ENCODE peak calls at places on chromosomes 11 and 22, in four cellular contexts. One of them, this sample, is unnamed.

GRCh38 chr22:42685941-42686666 is 34.6 kb downstream of the A4GALT start:
- DNase-seq in left ventricle myocardium inferior: peak
- DNase-seq in A549: no peak
- DNase-seq in RWPE2: no peak
- DNase-seq in this sample: peak

GRCh38 chr22:25745341-25746011 is 3.5 kb downstream of the MYO18B start:
- DNase-seq in left ventricle myocardium inferior: no peak
- DNase-seq in RWPE2: no peak
- DNase-seq in A549: peak
- DNase-seq in this sample: no peak

GRCh38 chr11:77819921-77820564 is 479 bp downstream of the RSF1 start:
- DNase-seq in RWPE2: peak
- DNase-seq in A549: peak
- DNase-seq in left ventricle myocardium inferior: peak
- DNase-seq in this sample: peak

GRCh38 chr11:92383430-92383829 is 158.8 kb downstream of the FAT3 start:
- DNase-seq in A549: peak
- DNase-seq in left ventricle myocardium inferior: no peak
- DNase-seq in RWPE2: no peak
- DNase-seq in this sample: no peak

GRCh38 chr11:30758946-30759501 is 172.9 kb upstream of the MPPED2 start:
- DNase-seq in left ventricle myocardium inferior: no peak
- DNase-seq in RWPE2: no peak
- DNase-seq in A549: no peak
- DNase-seq in this sample: no peak

GRCh38 chr11:108241370-108242037 is 18.6 kb downstream of the ATM start:
- DNase-seq in RWPE2: no peak
- DNase-seq in left ventricle myocardium inferior: no peak
- DNase-seq in A549: no peak
- DNase-seq in this sample: no peak

GRCh38 chr11:8267280-8267679 is 3.6 kb upstream of the LMO1 start:
- DNase-seq in RWPE2: peak
- DNase-seq in A549: no peak
- DNase-seq in left ventricle myocardium inferior: no peak
- DNase-seq in this sample: no peak

GRCh38 chr11:101428918-101429317 is 154.9 kb downstream of the TRPC6 start:
- DNase-seq in left ventricle myocardium inferior: no peak
- DNase-seq in A549: peak
- DNase-seq in RWPE2: no peak
- DNase-seq in this sample: no peak

GRCh38 chr11:17700991-17701390 is 18.4 kb upstream of the MYOD1 start:
- DNase-seq in RWPE2: no peak
- DNase-seq in A549: no peak
- DNase-seq in left ventricle myocardium inferior: no peak
- DNase-seq in this sample: no peak

GRCh38 chr11:44043157-44043556 is 4.6 kb upstream of the ACCSL start:
- DNase-seq in left ventricle myocardium inferior: no peak
- DNase-seq in RWPE2: no peak
- DNase-seq in A549: no peak
- DNase-seq in this sample: no peak

GRCh38 chr11:120455487-120455886 is 56.1 kb upstream of the GRIK4 start:
- DNase-seq in left ventricle myocardium inferior: no peak
- DNase-seq in RWPE2: no peak
- DNase-seq in A549: no peak
- DNase-seq in this sample: no peak

DNA sequence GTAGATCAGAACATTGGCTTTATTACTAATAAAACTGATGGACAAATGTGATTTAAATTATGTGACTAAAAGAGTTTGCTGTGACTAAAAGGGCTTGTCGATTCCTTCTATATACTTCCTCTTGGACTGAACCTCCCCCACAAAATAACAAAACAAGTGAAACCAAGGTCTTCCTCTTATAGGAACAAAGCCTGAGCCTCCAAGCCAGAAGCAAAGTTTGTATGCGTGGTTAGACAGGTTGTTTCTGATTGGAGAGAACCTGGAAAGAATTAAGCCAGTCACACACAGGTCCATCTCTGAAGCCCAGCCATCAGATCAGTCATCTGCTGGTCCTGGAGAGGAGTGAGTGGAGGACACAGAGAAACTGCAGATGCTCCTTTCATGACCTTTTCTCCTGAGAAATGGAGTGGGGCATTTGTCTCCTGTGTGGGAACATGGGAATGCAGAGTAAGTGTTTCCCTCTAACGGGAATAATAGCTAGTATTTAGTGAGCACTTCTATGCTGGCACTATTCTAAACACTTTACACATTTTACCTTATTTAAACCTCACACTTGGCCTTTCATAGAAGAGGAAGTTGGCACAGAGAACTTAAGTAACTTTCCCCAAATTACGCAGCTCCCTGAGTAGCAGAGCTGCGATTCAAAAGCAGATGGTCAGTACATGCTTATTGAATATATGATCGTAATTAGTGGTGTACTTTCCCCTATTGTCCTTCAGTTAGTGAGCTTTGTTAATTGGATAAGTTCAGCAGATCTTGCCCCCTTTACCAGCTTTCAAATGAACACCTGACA is 77.1 kb downstream of the UVRAG start:
- DNase-seq in RWPE2: no peak
- DNase-seq in A549: no peak
- DNase-seq in left ventricle myocardium inferior: no peak
- DNase-seq in this sample: no peak
- H3K4me3 ChIP-seq in RWPE2: no peak
- H3K4me3 ChIP-seq in A549: no peak
- H3K4me3 ChIP-seq in left ventricle myocardium inferior: no peak
- H3K4me3 ChIP-seq in this sample: no peak

GRCh38 chr22:39080993-39081513 is 4.0 kb downstream of the APOBEC3G start:
- DNase-seq in RWPE2: no peak
- DNase-seq in A549: no peak
- DNase-seq in left ventricle myocardium inferior: no peak
- DNase-seq in this sample: no peak

GRCh38 chr22:39077513-39077840 is 402 bp downstream of the APOBEC3G start:
- DNase-seq in A549: no peak
- DNase-seq in left ventricle myocardium inferior: no peak
- DNase-seq in RWPE2: no peak
- DNase-seq in this sample: no peak

GRCh38 chr22:39081557-39081956 is 4.5 kb downstream of the APOBEC3G start:
- DNase-seq in left ventricle myocardium inferior: no peak
- DNase-seq in A549: no peak
- DNase-seq in RWPE2: no peak
- DNase-seq in this sample: no peak

GRCh38 chr22:39078329-39078728 is 1.3 kb downstream of the APOBEC3G start:
- DNase-seq in left ventricle myocardium inferior: no peak
- DNase-seq in RWPE2: no peak
- DNase-seq in A549: no peak
- DNase-seq in this sample: no peak

GRCh38 chr22:39080052-39080762 is 3.1 kb downstream of the APOBEC3G start:
- DNase-seq in A549: no peak
- DNase-seq in left ventricle myocardium inferior: no peak
- DNase-seq in RWPE2: no peak
- DNase-seq in this sample: no peak
- H3K4me3 ChIP-seq in A549: no peak
- H3K4me3 ChIP-seq in left ventricle myocardium inferior: no peak
- H3K4me3 ChIP-seq in RWPE2: no peak
- H3K4me3 ChIP-seq in this sample: no peak

GRCh38 chr11:61919113-61919840 is 1.9 kb upstream of the RAB3IL1 start:
- DNase-seq in RWPE2: no peak
- DNase-seq in left ventricle myocardium inferior: no peak
- DNase-seq in A549: no peak
- DNase-seq in this sample: no peak

GRCh38 chr11:61918251-61919112 is 1.1 kb upstream of the RAB3IL1 start:
- DNase-seq in RWPE2: no peak
- DNase-seq in left ventricle myocardium inferior: peak
- DNase-seq in A549: no peak
- DNase-seq in this sample: no peak

GRCh38 chr11:61917043-61917356 is 366 bp downstream of the RAB3IL1 start:
- DNase-seq in left ventricle myocardium inferior: no peak
- DNase-seq in RWPE2: peak
- DNase-seq in A549: no peak
- DNase-seq in this sample: peak

GRCh38 chr11:61919841-61920631 is 2.7 kb upstream of the RAB3IL1 start:
- DNase-seq in A549: peak
- DNase-seq in left ventricle myocardium inferior: peak
- DNase-seq in RWPE2: peak
- DNase-seq in this sample: no peak

GRCh38 chr11:61917357-61918109 is at the start of gene RAB3IL1:
- DNase-seq in A549: peak
- DNase-seq in left ventricle myocardium inferior: peak
- DNase-seq in RWPE2: no peak
- DNase-seq in this sample: peak
- H3K4me3 ChIP-seq in A549: peak
- H3K4me3 ChIP-seq in left ventricle myocardium inferior: peak
- H3K4me3 ChIP-seq in RWPE2: peak
- H3K4me3 ChIP-seq in this sample: peak

DNA sequence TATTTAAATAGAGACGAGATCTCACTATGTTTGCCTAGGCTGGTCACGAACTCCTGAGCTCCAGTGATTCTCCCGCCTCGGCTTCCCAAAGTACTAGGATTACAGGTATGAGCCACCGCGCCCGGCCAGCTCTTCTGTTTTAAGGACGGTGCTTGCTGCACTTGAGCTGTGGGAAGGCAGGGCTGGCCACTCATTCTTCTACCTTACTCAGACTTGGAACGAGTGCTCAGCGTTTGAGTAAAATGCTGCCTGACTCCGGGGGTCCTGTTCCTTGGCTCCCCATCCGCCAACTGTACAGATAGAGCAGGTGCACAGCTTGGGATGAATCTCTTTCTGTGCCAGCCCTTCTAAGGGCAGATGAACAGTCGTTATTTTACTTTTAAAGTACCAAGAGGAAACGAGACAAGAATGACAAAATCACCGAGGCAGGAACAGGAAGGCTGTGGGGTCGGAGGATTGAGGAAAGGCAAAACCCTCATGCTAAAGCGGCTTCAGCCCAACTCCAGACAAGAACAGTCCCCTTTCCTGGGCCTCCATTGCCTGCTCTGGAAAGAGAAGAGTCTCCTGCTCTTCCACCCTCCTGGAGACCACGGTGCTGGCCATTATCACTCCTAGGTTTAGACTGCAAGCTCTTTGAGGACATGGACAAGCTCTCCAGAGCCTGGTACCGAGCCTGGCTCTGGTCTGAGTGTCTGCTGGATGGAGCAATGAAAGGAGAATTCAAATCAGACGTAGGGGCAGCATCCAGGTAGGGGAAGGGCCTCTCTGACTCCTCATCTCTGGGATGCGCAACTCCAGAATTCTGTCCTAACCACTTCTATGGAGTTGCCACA is 1.0 kb upstream of the SUN2 start:
- DNase-seq in left ventricle myocardium inferior: no peak
- DNase-seq in RWPE2: no peak
- DNase-seq in A549: no peak
- DNase-seq in this sample: no peak
- H3K4me3 ChIP-seq in left ventricle myocardium inferior: peak
- H3K4me3 ChIP-seq in RWPE2: peak
- H3K4me3 ChIP-seq in A549: peak
- H3K4me3 ChIP-seq in this sample: peak

GRCh38 chr11:128547946-128548654 is 39.3 kb downstream of the ETS1 start:
- DNase-seq in A549: no peak
- DNase-seq in RWPE2: no peak
- DNase-seq in left ventricle myocardium inferior: no peak
- DNase-seq in this sample: no peak
- H3K4me3 ChIP-seq in A549: no peak
- H3K4me3 ChIP-seq in RWPE2: peak
- H3K4me3 ChIP-seq in left ventricle myocardium inferior: peak
- H3K4me3 ChIP-seq in this sample: peak

GRCh38 chr11:47400813-47401279 is 7.5 kb upstream of the SLC39A13 start:
- DNase-seq in A549: no peak
- DNase-seq in RWPE2: no peak
- DNase-seq in left ventricle myocardium inferior: no peak
- DNase-seq in this sample: no peak
- H3K4me3 ChIP-seq in A549: no peak
- H3K4me3 ChIP-seq in RWPE2: no peak
- H3K4me3 ChIP-seq in left ventricle myocardium inferior: peak
- H3K4me3 ChIP-seq in this sample: no peak

GRCh38 chr11:122114976-122115375 is 1.0 kb downstream of the BLID start:
- DNase-seq in A549: no peak
- DNase-seq in left ventricle myocardium inferior: no peak
- DNase-seq in RWPE2: no peak
- DNase-seq in this sample: no peak
- H3K4me3 ChIP-seq in A549: no peak
- H3K4me3 ChIP-seq in left ventricle myocardium inferior: no peak
- H3K4me3 ChIP-seq in RWPE2: no peak
- H3K4me3 ChIP-seq in this sample: no peak

GRCh38 chr22:27775698-27776409 is 25.7 kb downstream of the MN1 start:
- DNase-seq in A549: no peak
- DNase-seq in RWPE2: no peak
- DNase-seq in left ventricle myocardium inferior: no peak
- DNase-seq in this sample: no peak
- H3K4me3 ChIP-seq in A549: no peak
- H3K4me3 ChIP-seq in RWPE2: no peak
- H3K4me3 ChIP-seq in left ventricle myocardium inferior: peak
- H3K4me3 ChIP-seq in this sample: no peak

GRCh38 chr11:123409456-123409801 is 20.6 kb upstream of the GRAMD1B start:
- DNase-seq in RWPE2: no peak
- DNase-seq in left ventricle myocardium inferior: no peak
- DNase-seq in A549: no peak
- DNase-seq in this sample: no peak
- H3K4me3 ChIP-seq in RWPE2: no peak
- H3K4me3 ChIP-seq in left ventricle myocardium inferior: no peak
- H3K4me3 ChIP-seq in A549: no peak
- H3K4me3 ChIP-seq in this sample: no peak